ENCODE peak calls at places on chromosome 17, in five cellular contexts. J is tibial artery, Q is Panc1, T is EL, R is T-cell. X is an unnamed sample.

GRCh38 chr17:80616705-80617104 is 72.1 kb downstream of the RPTOR start:
- DNase-seq in J (no peak), Q (no peak), T (no peak), R (no peak), X (no peak)

GRCh38 chr17:69320210-69320907 is 6.6 kb downstream of the ABCA5 start:
- DNase-seq in J (no peak), Q (no peak), T (no peak), R (no peak), X (no peak)

GRCh38 chr17:77909236-77909635 is 49.3 kb upstream of the TNRC6C start:
- DNase-seq in J (peak), Q (no peak), T (no peak), R (no peak), X (no peak)

GRCh38 chr17:9234404-9234945 is 213.2 kb downstream of the NTN1 start:
- DNase-seq in J (no peak), Q (no peak), T (no peak), R (no peak), X (no peak)

GRCh38 chr17:17681744-17682292 is 560 bp downstream of the RAI1 start:
- DNase-seq in J (no peak), Q (no peak), T (peak), R (peak), X (peak)

GRCh38 chr17:60322056-60322387 is 69.9 kb downstream of the USP32 start:
- DNase-seq in J (no peak), Q (no peak), T (no peak), R (no peak), X (no peak)

GRCh38 chr17:67680445-67681224 is 37.1 kb upstream of the NOL11 start:
- DNase-seq in J (no peak), Q (no peak), T (no peak), R (no peak), X (no peak)

GRCh38 chr17:32954477-32954876 is 26.5 kb downstream of the TMEM98 start:
- DNase-seq in J (no peak), Q (no peak), T (no peak), R (no peak), X (no peak)

GRCh38 chr17:74245818-74246204 is 28.2 kb upstream of the DNAI2 start:
- DNase-seq in J (no peak), Q (no peak), T (no peak), R (no peak), X (no peak)

GRCh38 chr17:20925091-20925490 is 117.7 kb downstream of the USP22 start:
- DNase-seq in J (no peak), Q (no peak), T (no peak), R (no peak), X (no peak)

GRCh38 chr17:47324224-47325020 is 667 bp downstream of the EFCAB13 start:
- DNase-seq in J (peak), Q (peak), T (peak), R (peak), X (peak)

GRCh38 chr17:42913527-42913926 is 12.9 kb downstream of the G6PC1 start:
- DNase-seq in J (peak), Q (no peak), T (no peak), R (no peak), X (no peak)